ENCODE peak calls at places on chromosomes 4 and X, in four cellular contexts. H, Z, C and O are unnamed samples.

GRCh38 chr4:154230723-154231122 is 260.9 kb downstream of the DCHS2 start:
- DNase-seq in Z (no peak), H (no peak), C (no peak), O (no peak)

GRCh38 chr4:41505161-41505653 is 32.8 kb upstream of the LIMCH1 start:
- DNase-seq in Z (no peak), H (no peak), C (no peak), O (peak)

GRCh38 chr4:7381890-7382633 is 52.7 kb downstream of the PSAPL1 start:
- DNase-seq in C (peak), Z (no peak), H (no peak), O (no peak)

GRCh38 chrX:46649421-46650260 is 76.1 kb downstream of the CHST7 start:
- DNase-seq in Z (no peak), C (peak), H (peak), O (no peak)

GRCh38 chr4:121692261-121692660 is 4.5 kb downstream of the ANXA5 start:
- DNase-seq in Z (no peak), C (no peak), H (no peak), O (no peak)

GRCh38 chrX:3938587-3938986 is 225.1 kb upstream of the PRKX start:
- DNase-seq in Z (no peak), C (no peak), H (no peak), O (no peak)

GRCh38 chrX:118188977-118189376 is 72.4 kb upstream of the KLHL13 start:
- DNase-seq in H (no peak), Z (no peak), C (no peak), O (peak)

GRCh38 chr4:80266267-80266901 is at the start of gene FGF5:
- DNase-seq in H (peak), C (no peak), Z (peak), O (peak)

GRCh38 chrX:39331062-39331704 is 529.9 kb downstream of the MID1IP1 start:
- DNase-seq in H (no peak), Z (no peak), C (no peak), O (no peak)

GRCh38 chr4:183658362-183659028 is 490 bp downstream of the RWDD4 start:
- DNase-seq in C (peak), Z (no peak), H (peak), O (peak)

GRCh38 chrX:153875391-153876111 is 10.4 kb downstream of the L1CAM start:
- DNase-seq in Z (peak), H (no peak), C (peak), O (peak)

GRCh38 chrX:63424063-63424462 is 72.9 kb upstream of the SPIN4 start:
- DNase-seq in C (no peak), H (no peak), Z (no peak), O (no peak)

GRCh38 chr4:8906991-8907595 is 35.5 kb upstream of the HMX1 start:
- DNase-seq in Z (no peak), H (no peak), C (peak), O (no peak)

GRCh38 chr4:84530449-84530848 is 31.4 kb upstream of the NKX6-1 start:
- DNase-seq in Z (peak), H (peak), C (no peak), O (peak)

GRCh38 chrX:77087529-77088169 is 359.5 kb upstream of the FGF16 start:
- DNase-seq in C (no peak), Z (peak), H (peak), O (peak)

GRCh38 chr4:1041147-1041935 is 29.9 kb downstream of the FGFRL1 start:
- DNase-seq in H (peak), Z (peak), C (no peak), O (peak)

GRCh38 chr4:137927972-137928371 is 314.2 kb downstream of the SLC7A11 start:
- DNase-seq in Z (no peak), C (no peak), H (no peak), O (no peak)

GRCh38 chr4:57137261-57137660 is 27.1 kb upstream of the IGFBP7 start:
- DNase-seq in Z (no peak), C (no peak), H (no peak), O (no peak)

GRCh38 chrX:71637253-71637618 is 18.9 kb upstream of the CXCR3 start:
- DNase-seq in Z (peak), H (peak), C (no peak), O (peak)

GRCh38 chrX:120302434-120302833 is 8.8 kb downstream of the TMEM255A start:
- DNase-seq in C (peak), Z (no peak), H (no peak), O (no peak)

GRCh38 chr4:14912426-14912825 is 89.9 kb upstream of the CPEB2 start:
- DNase-seq in Z (no peak), H (no peak), C (no peak), O (no peak)

GRCh38 chr4:41935652-41936021 is 408 bp downstream of the TMEM33 start:
- DNase-seq in C (no peak), H (peak), Z (peak), O (no peak)

GRCh38 chr4:143357161-143357845 is 20.6 kb downstream of the GAB1 start:
- DNase-seq in C (no peak), Z (no peak), H (no peak), O (no peak)

GRCh38 chrX:135295238-135295943 is 13.9 kb upstream of the ETDC start:
- DNase-seq in C (peak), Z (peak), H (peak), O (peak)
- TF ChIP-seq CTCF in C (no peak), Z (peak), H (peak), O (peak)

GRCh38 chr4:29081230-29081955 is 1638.8 kb upstream of the PCDH7 start:
- DNase-seq in Z (peak), H (peak), C (no peak), O (peak)
- TF ChIP-seq CTCF in Z (peak), H (peak), C (no peak), O (no peak)

GRCh38 chrX:125205918-125206665 is 113.6 kb upstream of the TEX13C start:
- DNase-seq in C (no peak), Z (no peak), H (no peak), O (no peak)
- TF ChIP-seq CTCF in C (no peak), Z (no peak), H (no peak), O (no peak)

DNA sequence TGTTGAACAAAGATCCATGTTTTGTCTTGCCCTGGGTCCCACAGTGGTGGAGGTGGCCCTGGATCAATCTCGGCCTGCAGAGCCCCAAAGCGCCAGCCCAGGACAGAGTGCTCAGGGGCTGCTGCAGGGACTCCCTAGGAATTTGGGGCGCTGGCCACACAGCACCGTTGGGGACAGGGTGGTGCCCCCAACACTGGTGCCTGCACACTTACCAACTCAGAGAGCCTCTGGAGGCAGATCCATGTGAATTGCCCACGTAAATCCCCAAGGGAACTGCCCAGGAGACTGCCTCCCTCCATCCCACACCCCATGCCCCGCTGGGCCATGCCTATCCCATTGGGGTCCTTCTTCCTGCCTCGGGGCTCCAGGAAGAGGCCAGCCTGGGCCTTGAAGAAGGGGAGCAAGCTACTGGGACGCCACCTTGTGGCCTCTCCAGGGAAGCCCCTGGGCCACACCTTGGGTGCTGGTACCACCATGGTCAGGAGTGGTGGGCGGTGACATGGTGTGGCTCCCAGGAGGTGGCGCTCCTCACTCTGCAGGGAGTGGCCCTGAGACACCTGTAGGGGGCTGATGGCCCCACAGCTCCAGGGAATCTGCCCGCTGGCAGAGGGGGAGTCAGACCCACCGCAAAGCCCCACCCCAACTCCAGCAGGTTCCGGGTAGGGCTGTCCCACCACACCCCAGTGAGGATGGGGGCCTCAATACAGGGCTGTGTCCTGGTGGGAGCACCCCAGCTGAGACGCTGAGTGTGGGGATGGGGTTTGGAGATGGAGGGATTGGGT is 22.8 kb downstream of the CFAP99 start:
- DNase-seq in Z (peak), C (peak), H (peak), O (peak)
- TF ChIP-seq CTCF in Z (peak), C (peak), H (peak), O (peak)

GRCh38 chr4:173275150-173275549 is 59.0 kb downstream of the HMGB2 start:
- DNase-seq in C (no peak), Z (no peak), H (no peak), O (no peak)
- TF ChIP-seq CTCF in C (no peak), Z (no peak), H (no peak), O (no peak)

GRCh38 chrX:129772796-129773431 is 6.8 kb upstream of the SASH3 start:
- DNase-seq in C (peak), H (no peak), Z (no peak), O (no peak)
- TF ChIP-seq CTCF in C (no peak), H (no peak), Z (no peak), O (no peak)

GRCh38 chrX:84909151-84909550 is 94.5 kb upstream of the APOOL start:
- DNase-seq in C (no peak), H (no peak), Z (peak), O (no peak)

DNA sequence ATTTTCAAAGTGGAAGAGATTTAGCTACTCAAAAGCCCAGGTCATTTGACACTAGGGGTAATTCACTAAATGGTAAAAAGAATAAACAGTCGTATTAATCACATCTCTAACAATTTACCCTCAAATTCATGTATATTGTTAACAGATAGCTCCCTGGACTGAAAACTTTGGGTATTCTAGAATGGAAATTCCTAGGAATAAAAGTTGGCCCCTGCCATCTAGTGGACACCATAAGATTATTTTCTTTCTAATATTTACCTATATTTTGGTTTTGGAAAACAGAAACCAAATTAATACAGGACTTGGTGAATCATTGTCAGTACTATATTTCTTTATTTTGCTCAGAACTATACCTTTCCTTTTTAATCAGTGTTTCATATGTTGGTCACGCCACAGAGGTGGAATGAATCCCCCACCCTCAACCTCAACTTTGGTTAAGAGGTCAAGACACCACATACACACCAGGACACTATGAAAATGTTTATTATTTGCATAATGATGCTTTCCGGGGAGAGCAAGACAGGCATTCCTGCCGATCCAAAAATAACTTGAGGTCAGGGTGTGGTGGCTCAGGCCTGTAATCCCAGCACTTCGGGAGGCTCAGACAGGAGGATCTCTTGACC is 96.2 kb upstream of the APOOL start:
- DNase-seq in Z (peak), H (peak), C (no peak), O (peak)
- TF ChIP-seq CTCF in Z (peak), H (peak), C (no peak), O (peak)

GRCh38 chr4:153207561-153207960 is 3.3 kb downstream of the TRIM2 start:
- DNase-seq in Z (peak), C (peak), H (peak), O (no peak)
- TF ChIP-seq CTCF in Z (peak), C (peak), H (peak), O (peak)

DNA sequence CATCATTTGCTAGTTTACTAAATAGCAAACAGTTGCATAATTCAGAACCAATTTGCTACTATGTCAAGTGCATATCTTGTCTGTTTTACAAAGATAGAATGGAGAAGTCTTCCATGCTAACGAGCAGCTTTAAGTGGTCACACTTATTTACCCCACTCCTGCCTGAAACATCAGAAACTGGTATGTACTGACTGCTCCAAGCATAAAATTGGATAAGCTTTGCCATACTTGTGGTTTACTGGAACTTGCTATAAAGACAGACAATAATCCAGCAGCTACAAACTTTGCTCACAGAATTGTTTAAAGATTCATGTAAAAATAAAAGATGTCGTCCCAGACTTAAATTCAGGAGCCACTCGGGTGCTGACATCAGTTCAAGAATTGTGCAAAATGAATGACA is 13.3 kb upstream of the CDKL2 start:
- DNase-seq in Z (no peak), H (no peak), C (no peak), O (no peak)
- TF ChIP-seq CTCF in Z (no peak), H (no peak), C (no peak), O (no peak)

GRCh38 chrX:115972717-115973116 is 197.8 kb upstream of the AGTR2 start:
- DNase-seq in H (no peak), Z (peak), C (no peak), O (no peak)

GRCh38 chrX:115966920-115967319 is 203.6 kb upstream of the AGTR2 start:
- DNase-seq in H (no peak), Z (peak), C (no peak), O (peak)

GRCh38 chrX:115970718-115971117 is 199.8 kb upstream of the AGTR2 start:
- DNase-seq in Z (no peak), H (no peak), C (no peak), O (no peak)

DNA sequence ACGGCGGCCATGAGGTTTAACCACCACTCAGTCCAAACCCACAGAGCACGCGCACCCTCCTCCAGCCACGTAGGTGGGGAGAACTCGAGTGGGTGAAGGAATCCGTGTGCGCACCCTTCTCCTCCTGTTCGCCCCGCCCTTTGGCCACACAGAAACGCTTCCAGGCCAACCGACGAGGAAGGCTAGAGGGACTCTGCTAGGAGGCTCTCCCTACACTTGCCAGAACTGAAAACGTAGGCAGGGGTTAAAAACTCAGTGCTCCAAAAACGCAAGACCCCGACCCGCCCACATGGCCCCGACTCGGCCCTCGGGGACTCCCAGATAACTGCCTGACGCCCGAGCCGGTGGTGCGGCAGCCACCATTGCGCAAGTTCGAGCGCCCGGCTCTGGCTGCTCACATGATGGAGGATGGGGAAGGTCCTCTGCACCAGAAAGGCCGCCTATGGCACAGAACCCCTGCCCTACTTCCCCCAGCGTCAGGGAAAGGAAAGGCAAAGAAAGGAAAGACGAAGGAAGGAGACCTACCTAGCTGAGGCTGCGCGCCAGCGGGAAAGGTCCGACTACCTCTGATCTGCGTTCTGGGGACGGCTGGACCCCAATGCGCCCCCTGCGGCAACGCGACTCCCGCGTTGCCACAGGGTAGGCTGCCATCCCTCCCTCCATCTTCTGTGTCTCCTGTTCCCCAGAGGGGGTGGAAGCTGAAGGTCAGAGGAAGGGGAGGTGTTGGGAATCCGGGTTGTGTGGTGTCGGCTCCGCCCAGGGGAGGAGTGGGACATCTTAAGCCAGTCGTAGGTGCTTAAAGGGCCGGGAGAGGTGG is 201.9 kb upstream of the AGTR2 start:
- DNase-seq in H (no peak), Z (peak), C (no peak), O (peak)
- TF ChIP-seq CTCF in H (no peak), Z (peak), C (no peak), O (peak)